ENCODE peak calls at places on chromosome 9, in four cellular contexts. One of them, this sample, is unnamed.

GRCh38 chr9:13144176-13144820 is 135.2 kb downstream of the MPDZ start:
- DNase-seq in HCT116: no peak
- DNase-seq in neural progenitor cell: no peak
- DNase-seq in HepG2: no peak
- DNase-seq in this sample: no peak

GRCh38 chr9:70081120-70081495 is 37.5 kb downstream of the MAMDC2 start:
- DNase-seq in HepG2: no peak
- DNase-seq in neural progenitor cell: no peak
- DNase-seq in HCT116: no peak
- DNase-seq in this sample: peak; percentile 64

GRCh38 chr9:78365979-78366697 is 69.2 kb downstream of the PSAT1 start:
- DNase-seq in HCT116: no peak
- DNase-seq in HepG2: no peak
- DNase-seq in neural progenitor cell: peak; percentile 36
- DNase-seq in this sample: no peak

GRCh38 chr9:89477811-89478583 is 19.9 kb downstream of the SEMA4D start:
- DNase-seq in HCT116: no peak
- DNase-seq in HepG2: no peak
- DNase-seq in neural progenitor cell: no peak
- DNase-seq in this sample: peak; percentile 26

GRCh38 chr9:128118472-128118857 is 9.1 kb downstream of the PTGES2 start:
- DNase-seq in HCT116: no peak
- DNase-seq in HepG2: no peak
- DNase-seq in neural progenitor cell: no peak
- DNase-seq in this sample: no peak

GRCh38 chr9:109901191-109901590 is 121.2 kb downstream of the PALM2AKAP2 start:
- DNase-seq in neural progenitor cell: no peak
- DNase-seq in HepG2: no peak
- DNase-seq in HCT116: no peak
- DNase-seq in this sample: no peak

GRCh38 chr9:122206118-122207046 is 22.4 kb downstream of the LHX6 start:
- DNase-seq in HCT116: no peak
- DNase-seq in HepG2: no peak
- DNase-seq in neural progenitor cell: no peak
- DNase-seq in this sample: peak; percentile 75

GRCh38 chr9:122168356-122168755 is 8.6 kb downstream of the MORN5 start:
- DNase-seq in HCT116: no peak
- DNase-seq in neural progenitor cell: no peak
- DNase-seq in HepG2: no peak
- DNase-seq in this sample: peak; percentile 34

GRCh38 chr9:35820076-35820475 is 5.2 kb upstream of the HINT2 start:
- DNase-seq in neural progenitor cell: no peak
- DNase-seq in HepG2: no peak
- DNase-seq in HCT116: no peak
- DNase-seq in this sample: peak; percentile 61

GRCh38 chr9:27212191-27212590 is 84.8 kb downstream of the EQTN start:
- DNase-seq in HepG2: no peak
- DNase-seq in neural progenitor cell: no peak
- DNase-seq in HCT116: no peak
- DNase-seq in this sample: peak; percentile 57

GRCh38 chr9:108682191-108682590 is 173.6 kb downstream of the ACTL7B start:
- DNase-seq in neural progenitor cell: no peak
- DNase-seq in HepG2: no peak
- DNase-seq in HCT116: no peak
- DNase-seq in this sample: no peak

GRCh38 chr9:18235181-18235908 is 238.6 kb upstream of the ADAMTSL1 start:
- DNase-seq in HepG2: no peak
- DNase-seq in neural progenitor cell: no peak
- DNase-seq in HCT116: no peak
- DNase-seq in this sample: no peak

GRCh38 chr9:16515207-16515606 is 355.3 kb downstream of the BNC2 start:
- DNase-seq in neural progenitor cell: peak; percentile 77
- DNase-seq in HepG2: no peak
- DNase-seq in HCT116: no peak
- DNase-seq in this sample: no peak

GRCh38 chr9:137222190-137223077 is at the start of gene RNF208:
- DNase-seq in HepG2: no peak
- DNase-seq in HCT116: no peak
- DNase-seq in neural progenitor cell: peak; percentile 61
- DNase-seq in this sample: no peak

GRCh38 chr9:89956907-89957306 is 352.1 kb downstream of the GADD45G start:
- DNase-seq in neural progenitor cell: no peak
- DNase-seq in HepG2: no peak
- DNase-seq in HCT116: no peak
- DNase-seq in this sample: no peak

DNA sequence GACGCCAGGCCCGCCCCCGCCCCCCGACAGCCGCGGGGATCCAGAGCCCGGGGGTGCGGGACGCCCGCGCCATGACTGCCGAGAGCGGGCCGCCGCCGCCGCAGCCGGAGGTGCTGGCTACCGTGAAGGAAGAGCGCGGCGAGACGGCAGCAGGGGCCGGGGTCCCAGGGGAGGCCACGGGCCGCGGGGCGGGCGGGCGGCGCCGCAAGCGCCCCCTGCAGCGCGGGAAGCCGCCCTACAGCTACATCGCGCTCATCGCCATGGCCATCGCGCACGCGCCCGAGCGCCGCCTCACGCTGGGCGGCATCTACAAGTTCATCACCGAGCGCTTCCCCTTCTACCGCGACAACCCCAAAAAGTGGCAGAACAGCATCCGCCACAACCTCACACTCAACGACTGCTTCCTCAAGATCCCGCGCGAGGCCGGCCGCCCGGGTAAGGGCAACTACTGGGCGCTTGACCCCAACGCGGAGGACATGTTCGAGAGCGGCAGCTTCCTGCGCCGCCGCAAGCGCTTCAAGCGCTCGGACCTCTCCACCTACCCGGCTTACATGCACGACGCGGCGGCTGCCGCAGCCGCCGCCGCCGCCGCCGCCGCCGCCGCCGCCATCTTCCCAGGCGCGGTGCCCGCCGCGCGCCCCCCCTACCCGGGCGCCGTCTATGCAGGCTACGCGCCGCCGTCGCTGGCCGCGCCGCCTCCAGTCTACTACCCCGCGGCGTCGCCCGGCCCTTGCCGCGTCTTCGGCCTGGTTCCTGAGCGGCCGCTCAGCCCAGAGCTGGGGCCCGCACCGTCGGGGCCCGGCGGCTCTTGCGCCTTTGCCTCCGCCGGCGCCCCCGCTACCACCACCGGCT is 1.0 kb downstream of the FOXE1 start:
- DNase-seq in neural progenitor cell: peak; percentile 66
- DNase-seq in HepG2: no peak
- DNase-seq in HCT116: no peak
- DNase-seq in this sample: peak; percentile 57
- TF ChIP-seq EZH2 in neural progenitor cell: peak; percentile 85
- TF ChIP-seq EZH2 in HepG2: no peak
- TF ChIP-seq EZH2 in HCT116: no peak
- TF ChIP-seq EZH2 in this sample: peak; percentile 60

GRCh38 chr9:23779220-23779619 is 46.8 kb downstream of the ELAVL2 start:
- DNase-seq in neural progenitor cell: peak; percentile 57
- DNase-seq in HepG2: no peak
- DNase-seq in HCT116: no peak
- DNase-seq in this sample: no peak

GRCh38 chr9:23777328-23777727 is 48.7 kb downstream of the ELAVL2 start:
- DNase-seq in HCT116: no peak
- DNase-seq in HepG2: no peak
- DNase-seq in neural progenitor cell: no peak
- DNase-seq in this sample: no peak

GRCh38 chr9:23772384-23772783 is 53.7 kb downstream of the ELAVL2 start:
- DNase-seq in HepG2: no peak
- DNase-seq in neural progenitor cell: no peak
- DNase-seq in HCT116: no peak
- DNase-seq in this sample: no peak

GRCh38 chr9:23774266-23774665 is 51.8 kb downstream of the ELAVL2 start:
- DNase-seq in HCT116: no peak
- DNase-seq in neural progenitor cell: no peak
- DNase-seq in HepG2: no peak
- DNase-seq in this sample: no peak

DNA sequence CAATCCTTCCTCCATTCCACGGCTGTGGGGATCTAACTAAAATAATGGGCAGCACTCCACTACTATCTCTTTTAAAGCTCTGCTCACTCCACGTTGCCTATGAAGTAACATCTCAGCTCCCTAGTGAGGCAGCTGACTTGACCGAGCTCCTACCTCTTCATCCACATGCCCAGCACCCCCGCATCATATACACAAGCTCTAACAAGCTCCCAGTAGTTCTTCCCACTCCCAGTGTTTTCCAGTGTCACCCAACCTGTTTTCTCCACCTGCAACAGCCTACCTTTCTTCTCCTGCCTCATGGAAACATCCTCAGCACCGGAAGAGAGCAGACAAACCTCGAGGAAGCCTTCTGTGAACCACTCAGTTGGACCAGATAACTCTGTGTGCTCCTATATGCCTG is 50.5 kb downstream of the ELAVL2 start:
- DNase-seq in HCT116: no peak
- DNase-seq in neural progenitor cell: no peak
- DNase-seq in HepG2: no peak
- DNase-seq in this sample: peak; percentile 38
- H4K20me1 ChIP-seq in HCT116: no peaks in the 10 kb centered on the region
- H4K20me1 ChIP-seq in neural progenitor cell: no peaks in the 10 kb centered on the region
- H4K20me1 ChIP-seq in HepG2: no peaks in the 10 kb centered on the region
- H4K20me1 ChIP-seq in this sample: no peaks in the 10 kb centered on the region

DNA sequence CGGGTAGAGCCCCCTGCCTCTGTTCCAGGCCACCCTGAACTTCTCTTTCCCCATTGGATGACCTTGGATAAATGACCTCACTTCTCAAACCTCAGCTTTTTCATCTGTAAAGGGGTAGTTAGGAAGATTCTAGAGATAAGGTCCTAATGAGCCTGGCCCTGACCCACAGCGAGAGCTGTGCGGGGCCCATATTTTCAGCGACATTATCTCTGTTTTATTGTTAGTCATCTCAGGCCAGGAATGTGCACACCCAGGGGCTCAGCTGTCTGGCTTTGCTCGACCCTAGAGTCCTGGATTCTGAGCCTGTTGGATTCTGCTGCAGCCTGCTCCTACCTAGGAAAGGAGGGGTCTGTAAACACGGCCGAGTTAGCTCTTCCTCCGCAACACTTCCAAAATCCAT is 81.2 kb upstream of the LMX1B start:
- DNase-seq in HepG2: no peak
- DNase-seq in HCT116: no peak
- DNase-seq in neural progenitor cell: no peak
- DNase-seq in this sample: no peak
- H3K4me3 ChIP-seq in HepG2: no peak overlapping the region
- H3K4me3 ChIP-seq in HCT116: no peak overlapping the region
- H3K4me3 ChIP-seq in neural progenitor cell: no peak overlapping the region
- H3K4me3 ChIP-seq in this sample: no peak overlapping the region

GRCh38 chr9:21969011-21969935 is 24.9 kb downstream of the CDKN2A start:
- DNase-seq in neural progenitor cell: peak; percentile 80
- DNase-seq in HepG2: no peak
- DNase-seq in HCT116: no peak
- DNase-seq in this sample: no peak

GRCh38 chr9:21968331-21969010 is 25.7 kb downstream of the CDKN2A start:
- DNase-seq in HepG2: no peak
- DNase-seq in neural progenitor cell: peak; percentile 73
- DNase-seq in HCT116: no peak
- DNase-seq in this sample: no peak

GRCh38 chr9:21970001-21970799 is 24.0 kb downstream of the CDKN2A start:
- DNase-seq in neural progenitor cell: peak; percentile 21
- DNase-seq in HepG2: no peak
- DNase-seq in HCT116: no peak
- DNase-seq in this sample: no peak

GRCh38 chr9:21972361-21972760 is 21.8 kb downstream of the CDKN2A start:
- DNase-seq in HCT116: no peak
- DNase-seq in HepG2: no peak
- DNase-seq in neural progenitor cell: no peak
- DNase-seq in this sample: no peak

DNA sequence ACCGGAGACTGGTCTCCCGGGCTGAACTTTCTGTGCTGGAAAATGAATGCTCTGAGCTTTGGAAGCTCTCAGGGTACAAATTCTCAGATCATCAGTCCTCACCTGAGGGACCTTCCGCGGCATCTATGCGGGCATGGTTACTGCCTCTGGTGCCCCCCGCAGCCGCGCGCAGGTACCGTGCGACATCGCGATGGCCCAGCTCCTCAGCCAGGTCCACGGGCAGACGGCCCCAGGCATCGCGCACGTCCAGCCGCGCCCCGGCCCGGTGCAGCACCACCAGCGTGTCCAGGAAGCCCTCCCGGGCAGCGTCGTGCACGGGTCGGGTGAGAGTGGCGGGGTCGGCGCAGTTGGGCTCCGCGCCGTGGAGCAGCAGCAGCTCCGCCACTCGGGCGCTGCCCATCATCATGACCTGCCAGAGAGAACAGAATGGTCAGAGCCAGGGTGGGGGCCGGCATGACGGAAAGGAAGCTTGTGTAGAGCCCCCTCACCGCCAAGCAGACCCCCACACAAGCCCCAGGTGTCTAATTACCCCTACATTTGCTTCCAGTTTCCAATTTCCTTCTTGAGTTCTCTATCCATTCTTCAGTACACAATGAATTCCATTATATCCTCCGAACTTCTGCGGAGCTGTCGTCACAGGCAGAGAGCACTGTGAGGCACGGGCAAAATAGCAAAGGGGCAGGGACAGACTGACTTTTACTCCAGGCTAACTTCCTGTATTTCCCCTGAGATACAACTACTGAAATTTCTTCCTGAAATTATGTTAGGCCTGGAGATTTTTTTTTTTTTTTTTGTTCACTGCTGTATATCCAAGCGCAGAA is 23.2 kb downstream of the CDKN2A start:
- DNase-seq in neural progenitor cell: peak; percentile 55
- DNase-seq in HepG2: no peak
- DNase-seq in HCT116: no peak
- DNase-seq in this sample: no peak
- TF ChIP-seq EZH2 in neural progenitor cell: peak; percentile 97
- TF ChIP-seq EZH2 in HepG2: no peak
- TF ChIP-seq EZH2 in HCT116: no peak
- TF ChIP-seq EZH2 in this sample: no peak

GRCh38 chr9:130030821-130031481 is 12.0 kb downstream of the FNBP1 start:
- DNase-seq in HCT116: no peak
- DNase-seq in HepG2: peak; percentile 28
- DNase-seq in neural progenitor cell: no peak
- DNase-seq in this sample: no peak
- H4K20me1 ChIP-seq in HCT116: peaks cover 3% of the 10 kb centered on the region
- H4K20me1 ChIP-seq in HepG2: no peaks in the 10 kb centered on the region
- H4K20me1 ChIP-seq in neural progenitor cell: peaks cover 38% of the 10 kb centered on the region
- H4K20me1 ChIP-seq in this sample: no peaks in the 10 kb centered on the region

DNA sequence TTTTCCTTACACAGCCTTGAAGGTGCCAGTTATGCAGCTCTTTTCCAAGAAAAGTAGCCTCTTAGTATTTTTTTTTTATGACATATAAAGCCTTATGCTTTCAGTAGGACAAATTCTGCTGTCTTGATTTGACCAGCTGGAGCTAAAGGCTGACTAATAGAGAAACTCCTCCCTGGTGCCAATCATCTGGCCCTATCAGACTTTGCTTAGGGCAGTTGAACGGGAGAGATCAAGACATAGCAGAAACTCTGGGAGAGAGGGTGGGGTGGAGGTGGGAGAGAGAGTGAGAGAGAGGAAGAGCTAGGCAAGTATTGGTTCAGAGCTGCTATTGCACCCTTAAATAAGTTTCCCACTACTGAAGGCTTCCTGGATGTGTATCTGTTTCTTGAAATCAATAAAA is 100.2 kb downstream of the SEC61B start:
- DNase-seq in HCT116: no peak
- DNase-seq in HepG2: no peak
- DNase-seq in neural progenitor cell: no peak
- DNase-seq in this sample: no peak
- H3K4me3 ChIP-seq in HCT116: no peak overlapping the region
- H3K4me3 ChIP-seq in HepG2: no peak overlapping the region
- H3K4me3 ChIP-seq in neural progenitor cell: no peak overlapping the region
- H3K4me3 ChIP-seq in this sample: no peak overlapping the region